ENCODE peak calls at places on chromosomes 13 and 19, in nine cellular contexts. U, L, W, R, O, K, H, M and D are unnamed samples.

GRCh38 chr19:15829786-15830185 is 14.3 kb upstream of the OR10H1 start:
- DNase-seq in O (no peak), K (no peak), U (no peak), H (no peak), W (no peak), L (no peak), M (no peak), R (no peak), D (no peak)

GRCh38 chr19:51000981-51001380 is 423 bp downstream of the KLK8 start:
- DNase-seq in O (no peak), K (no peak), W (no peak), M (no peak), U (no peak), H (no peak), R (no peak), L (no peak), D (no peak)

GRCh38 chr13:105552078-105552477 is 983.4 kb downstream of the EFNB2 start:
- DNase-seq in U (no peak), W (peak), M (no peak), O (no peak), R (no peak), H (no peak), K (no peak), L (no peak), D (no peak)

GRCh38 chr13:110200276-110200675 is 106.7 kb downstream of the COL4A1 start:
- DNase-seq in U (peak), W (peak), M (no peak), O (no peak), R (no peak), L (no peak), H (no peak), K (no peak), D (no peak)

GRCh38 chr19:41431426-41432386 is 4.5 kb upstream of the B3GNT8 start:
- DNase-seq in H (peak), L (no peak), W (peak), K (no peak), R (peak), O (peak), M (no peak), U (peak), D (no peak)

GRCh38 chr19:4597278-4597974 is 37.9 kb upstream of the SEMA6B start:
- DNase-seq in M (no peak), U (no peak), O (no peak), H (no peak), L (no peak), K (no peak), R (no peak), W (no peak), D (no peak)

GRCh38 chr13:27657724-27658123 is 36.0 kb downstream of the POLR1D start:
- DNase-seq in K (no peak), R (no peak), U (no peak), M (no peak), H (no peak), O (no peak), W (no peak), L (no peak), D (no peak)

GRCh38 chr13:43058318-43058674 is 34.9 kb downstream of the DNAJC15 start:
- DNase-seq in U (peak), M (no peak), K (no peak), W (peak), L (no peak), O (peak), R (peak), H (peak), D (peak)

GRCh38 chr13:62846302-62846701 is 1430.7 kb upstream of the PCDH20 start:
- DNase-seq in L (no peak), U (peak), W (no peak), H (no peak), O (peak), K (no peak), M (no peak), R (no peak), D (no peak)

GRCh38 chr19:38277969-38278680 is 13.8 kb downstream of the SPINT2 start:
- DNase-seq in U (peak), K (no peak), M (no peak), W (no peak), R (peak), O (peak), H (no peak), L (peak), D (no peak)

GRCh38 chr19:6239871-6240676 is 39.7 kb downstream of the MLLT1 start:
- DNase-seq in L (peak), H (no peak), O (no peak), M (no peak), W (no peak), U (no peak), K (no peak), R (no peak), D (no peak)

GRCh38 chr13:77443511-77443910 is 92.0 kb upstream of the SCEL start:
- DNase-seq in W (no peak), L (no peak), K (no peak), H (no peak), O (no peak), U (no peak), R (no peak), M (no peak), D (no peak)

GRCh38 chr13:78689011-78689410 is 30.1 kb upstream of the OBI1 start:
- DNase-seq in R (no peak), K (no peak), W (no peak), U (peak), L (no peak), M (no peak), O (no peak), H (no peak), D (no peak)
- TF ChIP-seq CTCF in R (no peak), K (no peak), W (no peak), U (peak), L (no peak), M (no peak), O (peak), H (no peak), D (no peak)

GRCh38 chr19:1825909-1826556 is 14.0 kb upstream of the ATP8B3 start:
- DNase-seq in R (peak), O (peak), W (peak), L (peak), K (peak), M (peak), U (peak), H (peak), D (peak)
- TF ChIP-seq CTCF in R (peak), O (peak), W (peak), L (peak), K (peak), M (peak), U (peak), H (peak), D (peak)

GRCh38 chr19:679418-680286 is 3.5 kb downstream of the FSTL3 start:
- DNase-seq in K (no peak), M (peak), O (peak), H (no peak), U (peak), L (peak), R (peak), W (peak), D (no peak)
- TF ChIP-seq CTCF in K (no peak), M (no peak), O (no peak), H (no peak), U (no peak), L (no peak), R (no peak), W (no peak), D (no peak)

GRCh38 chr19:46404039-46404883 is 9.1 kb downstream of the CCDC8 start:
- DNase-seq in W (peak), R (peak), L (peak), K (no peak), H (no peak), O (peak), M (no peak), U (peak), D (no peak)
- TF ChIP-seq CTCF in W (no peak), R (peak), L (no peak), K (no peak), H (no peak), O (no peak), M (no peak), U (no peak), D (peak)

DNA sequence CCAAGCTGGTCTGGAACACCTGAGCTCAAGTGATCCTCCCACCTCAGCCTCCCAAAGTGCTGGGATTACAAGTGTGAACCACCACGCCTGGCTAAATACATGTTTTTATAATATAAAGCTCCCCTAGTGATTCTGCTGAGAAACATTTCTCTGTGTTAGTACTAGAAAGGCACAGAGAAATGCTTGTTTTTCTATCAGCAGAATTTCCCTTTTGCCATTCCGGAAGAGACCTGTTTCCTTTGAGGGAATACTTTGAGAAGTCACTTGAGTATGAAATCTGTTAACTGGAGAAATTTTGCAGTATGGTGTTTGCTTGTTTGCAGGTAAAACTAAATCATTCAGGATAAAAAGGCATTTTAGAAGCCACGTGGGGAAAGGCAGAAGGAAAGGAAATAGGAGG is 4.4 kb upstream of the NLRP12 start:
- DNase-seq in W (no peak), U (no peak), L (no peak), K (no peak), H (no peak), M (no peak), R (no peak), O (no peak), D (no peak)
- TF ChIP-seq CTCF in W (no peak), U (no peak), L (no peak), K (no peak), H (no peak), M (no peak), R (no peak), O (no peak), D (no peak)

GRCh38 chr19:46471116-46471733 is at the start of gene PNMA8A:
- DNase-seq in W (no peak), R (peak), L (peak), U (peak), O (peak), M (no peak), K (peak), H (peak), D (no peak)
- TF ChIP-seq CTCF in W (no peak), R (peak), L (no peak), U (no peak), O (no peak), M (no peak), K (no peak), H (peak), D (peak)

GRCh38 chr19:2611483-2612464 is 90.7 kb downstream of the GNG7 start:
- DNase-seq in M (no peak), R (no peak), U (no peak), L (no peak), K (no peak), O (no peak), H (no peak), W (no peak), D (no peak)
- TF ChIP-seq CTCF in M (peak), R (no peak), U (no peak), L (no peak), K (peak), O (no peak), H (peak), W (no peak), D (peak)

DNA sequence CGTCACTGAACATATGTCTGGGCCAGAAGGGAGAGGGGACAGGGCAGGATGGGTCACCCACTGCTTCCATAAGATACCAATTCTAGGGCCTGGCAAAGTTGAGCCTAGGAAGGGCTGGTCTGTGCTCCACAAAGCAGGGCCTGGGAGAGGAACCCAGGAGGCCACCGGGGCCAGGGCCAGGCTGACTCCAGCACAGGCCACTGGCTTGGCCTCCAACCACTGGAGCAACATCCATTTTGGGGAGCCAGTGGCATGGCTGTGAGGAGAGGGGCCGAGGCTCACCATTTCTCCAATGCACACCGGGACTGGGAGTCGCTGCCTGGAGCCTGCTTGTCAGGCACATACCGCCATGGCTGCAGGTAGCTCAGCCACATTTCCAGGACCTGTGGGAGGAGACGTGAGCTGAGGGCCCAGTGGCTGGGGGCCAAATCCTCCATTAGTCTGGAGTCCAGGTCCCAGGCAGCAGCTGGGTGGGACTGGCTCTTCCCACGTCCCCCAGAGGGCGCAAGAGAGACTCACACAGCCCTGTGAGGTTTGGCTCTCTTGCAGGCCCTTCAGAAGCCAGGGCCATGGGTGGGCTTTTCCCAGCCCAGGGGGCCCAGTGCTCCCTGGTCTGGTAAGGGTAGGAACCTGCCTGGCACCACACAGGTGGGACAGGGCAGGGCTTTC is 27.7 kb downstream of the TUBA3C start:
- DNase-seq in L (no peak), W (peak), O (no peak), M (no peak), H (no peak), U (no peak), R (no peak), K (peak), D (no peak)
- TF ChIP-seq CTCF in L (no peak), W (peak), O (no peak), M (no peak), H (no peak), U (no peak), R (no peak), K (no peak), D (no peak)

GRCh38 chr19:18419195-18419698 is at the start of gene SSBP4:
- DNase-seq in O (peak), M (peak), U (peak), R (peak), W (peak), H (peak), K (peak), L (peak), D (peak)
- TF ChIP-seq CTCF in O (no peak), M (no peak), U (peak), R (no peak), W (no peak), H (peak), K (peak), L (no peak), D (peak)